ENCODE peak calls at places on chromosomes 13 and 19, in five cellular contexts. D is AG04450, T is AG04449, J is body of pancreas, G is upper lobe of left lung. Y is an unnamed sample.

GRCh38 chr13:34469212-34469983 is 472.7 kb upstream of the NBEA start:
- DNase-seq in J (no peak), G (no peak), D (no peak), T (no peak), Y (no peak)

GRCh38 chr13:31263346-31263745 is 63.6 kb downstream of the B3GLCT start:
- DNase-seq in D (no peak), J (no peak), G (no peak), T (no peak), Y (no peak)

GRCh38 chr19:17557461-17557860 is 2.0 kb downstream of the COLGALT1 start:
- DNase-seq in G (peak), T (no peak), D (no peak), J (no peak), Y (no peak)

GRCh38 chr19:23787106-23787505 is 28.4 kb upstream of the ZNF681 start:
- DNase-seq in T (no peak), D (no peak), G (peak), J (no peak), Y (no peak)

GRCh38 chr19:5016781-5017180 is 47.9 kb downstream of the KDM4B start:
- DNase-seq in J (no peak), T (no peak), D (no peak), G (no peak), Y (no peak)

GRCh38 chr19:10551698-10552301 is 8.1 kb downstream of the ATG4D start:
- DNase-seq in D (no peak), G (peak), T (no peak), J (peak), Y (peak)

GRCh38 chr13:39676315-39676876 is 20.9 kb downstream of the COG6 start:
- DNase-seq in J (peak), T (no peak), D (no peak), G (no peak), Y (peak)

GRCh38 chr13:91346848-91347211 is 657 bp upstream of the MIR17HG start:
- DNase-seq in G (no peak), D (no peak), T (no peak), J (peak), Y (peak)

GRCh38 chr19:17260842-17261325 is 3.7 kb downstream of the USHBP1 start:
- DNase-seq in D (no peak), J (peak), T (no peak), G (peak), Y (peak)

GRCh38 chr13:99989376-99990044 is 7.9 kb downstream of the ZIC2 start:
- DNase-seq in G (no peak), T (no peak), J (no peak), D (no peak), Y (no peak)

DNA sequence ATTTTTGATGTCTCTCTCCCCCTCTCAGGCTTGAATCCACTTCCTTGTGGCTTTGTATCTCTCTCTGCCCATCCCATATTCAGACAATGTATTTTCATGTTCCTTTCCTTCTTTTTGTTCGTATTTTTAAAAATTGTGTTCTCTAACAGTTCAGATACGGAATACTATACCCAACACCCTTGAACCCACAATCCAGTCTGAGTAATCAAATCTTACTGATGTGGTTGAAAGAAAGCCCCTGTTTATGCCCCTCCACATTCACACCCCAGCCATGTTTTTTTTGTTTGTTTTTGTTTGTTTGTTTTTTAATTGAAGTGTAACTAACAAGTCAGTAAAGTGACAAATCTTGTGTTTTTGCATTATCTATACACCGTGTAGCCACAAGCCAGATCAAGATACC is 1.4 kb downstream of the SPIB start:
- DNase-seq in D (no peak), T (no peak), G (no peak), J (no peak), Y (no peak)
- H3K4me3 ChIP-seq in D (no peak), T (no peak), G (no peak), J (no peak), Y (peak)

GRCh38 chr19:41193420-41194156 is 569 bp downstream of the CYP2S1 start:
- DNase-seq in T (no peak), D (no peak), J (no peak), G (no peak), Y (no peak)
- H3K4me3 ChIP-seq in T (no peak), D (peak), J (no peak), G (peak), Y (peak)

DNA sequence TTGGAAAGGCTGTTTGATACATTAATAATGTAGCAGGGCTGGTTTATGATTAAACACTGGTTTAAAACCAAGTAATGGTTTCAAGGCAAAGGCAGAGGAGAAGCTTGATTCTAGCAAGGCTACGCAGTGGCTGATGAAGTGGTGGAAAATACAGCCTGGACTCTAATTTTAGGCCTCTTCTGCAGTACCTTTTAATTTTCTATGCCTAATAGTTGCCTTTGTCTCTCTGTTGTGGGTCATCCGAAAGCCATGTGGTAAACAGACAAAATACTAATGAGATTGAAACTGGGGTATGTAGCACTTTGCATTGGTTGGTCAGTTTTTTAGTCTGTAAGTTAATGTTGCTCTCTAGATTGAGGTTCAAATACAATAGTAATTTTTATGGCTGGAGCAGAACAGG is 3.3 kb downstream of the LMO7 start:
- DNase-seq in T (no peak), G (no peak), D (no peak), J (no peak), Y (no peak)
- H3K4me3 ChIP-seq in T (peak), G (no peak), D (peak), J (no peak), Y (no peak)

GRCh38 chr19:55492362-55492944 is 4.2 kb downstream of the SSC5D start:
- DNase-seq in J (no peak), T (no peak), D (no peak), G (no peak), Y (no peak)
- H3K4me3 ChIP-seq in J (no peak), T (no peak), D (no peak), G (no peak), Y (no peak)

DNA sequence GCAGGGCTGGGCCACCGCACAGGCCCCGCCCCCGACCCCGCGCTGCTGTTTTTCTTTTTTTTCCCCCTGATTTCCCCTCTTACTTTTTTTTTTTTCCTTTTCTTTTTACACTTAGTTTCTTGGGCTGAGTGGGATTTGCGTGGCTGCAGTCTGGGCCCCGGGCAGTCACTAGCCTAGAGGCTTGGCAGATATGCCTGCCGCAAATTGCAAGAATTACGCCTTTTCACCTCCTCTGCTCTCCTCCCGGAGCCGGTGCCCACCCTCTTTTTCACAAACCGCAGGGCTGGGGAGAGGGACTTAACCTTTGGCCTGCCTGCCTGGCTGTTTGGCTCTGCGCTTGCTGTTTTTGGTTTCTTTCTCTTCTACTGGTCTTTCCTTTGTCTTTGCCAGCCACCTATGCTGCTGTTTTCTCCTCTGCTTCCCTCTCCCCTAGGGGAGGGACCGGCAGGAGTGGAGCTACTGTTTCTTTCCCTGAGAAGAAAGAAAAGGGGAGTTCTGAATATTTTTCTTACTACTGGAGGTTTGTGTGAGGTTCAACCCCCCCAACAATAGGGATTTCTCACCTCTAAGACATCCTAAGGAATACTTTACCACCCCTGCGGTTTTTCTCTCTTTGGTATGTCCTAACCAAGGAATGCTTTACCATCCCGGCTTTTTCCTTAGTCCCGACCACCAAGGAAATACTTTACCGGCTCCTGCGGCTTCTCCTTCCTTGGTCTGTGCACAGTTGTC is 11.0 kb downstream of the ZNF552 start:
- DNase-seq in D (peak), J (no peak), T (peak), G (no peak), Y (no peak)
- H3K4me3 ChIP-seq in D (peak), J (no peak), T (peak), G (peak), Y (no peak)

GRCh38 chr13:98390086-98390697 is 186.7 kb downstream of the STK24 start:
- DNase-seq in D (no peak), T (no peak), J (no peak), G (no peak), Y (no peak)
- H3K4me3 ChIP-seq in D (no peak), T (no peak), J (no peak), G (no peak), Y (no peak)

GRCh38 chr19:30228726-30229523 is 143.3 kb upstream of the ZNF536 start:
- DNase-seq in J (no peak), T (no peak), D (no peak), G (no peak), Y (no peak)

GRCh38 chr19:30227661-30228112 is 144.5 kb upstream of the ZNF536 start:
- DNase-seq in G (peak), J (peak), T (no peak), D (no peak), Y (peak)

GRCh38 chr19:30228113-30228725 is 144.0 kb upstream of the ZNF536 start:
- DNase-seq in G (no peak), J (no peak), D (no peak), T (no peak), Y (peak)

GRCh38 chr19:30231408-30232318 is 140.5 kb upstream of the ZNF536 start:
- DNase-seq in G (no peak), D (no peak), J (no peak), T (no peak), Y (no peak)

DNA sequence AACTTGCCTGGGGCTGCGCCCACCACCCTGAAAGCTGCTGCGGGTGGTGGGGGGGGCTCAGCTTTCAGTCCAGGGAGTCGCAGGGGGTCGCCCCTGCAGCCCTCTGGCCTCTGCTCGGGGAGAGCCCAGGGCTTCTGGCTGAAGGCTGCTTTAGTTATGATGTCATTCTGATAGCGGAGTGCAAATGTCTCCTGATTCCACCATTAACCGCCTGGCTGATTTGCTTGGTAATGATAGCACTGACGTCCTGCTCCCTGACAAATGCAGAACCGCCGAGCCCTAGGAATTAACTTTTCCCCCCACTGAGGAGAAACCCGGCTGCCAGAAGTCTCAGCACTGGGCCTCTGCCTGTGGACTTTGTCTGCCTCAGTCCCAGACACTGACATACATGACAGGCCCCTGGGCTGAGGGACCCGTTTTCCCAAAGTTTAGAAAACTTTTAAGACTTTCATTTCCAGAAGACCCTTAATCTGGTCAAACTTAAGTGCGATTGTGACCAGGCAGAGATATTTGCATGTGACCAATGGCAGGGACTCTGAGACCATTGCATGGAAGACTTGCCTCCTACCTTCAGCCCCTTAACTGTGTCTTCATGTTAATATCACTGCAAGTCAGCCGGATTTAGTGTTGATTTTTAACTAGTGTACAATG is 142.5 kb upstream of the ZNF536 start:
- DNase-seq in D (no peak), G (no peak), J (no peak), T (no peak), Y (no peak)
- H3K4me3 ChIP-seq in D (no peak), G (no peak), J (no peak), T (no peak), Y (no peak)

DNA sequence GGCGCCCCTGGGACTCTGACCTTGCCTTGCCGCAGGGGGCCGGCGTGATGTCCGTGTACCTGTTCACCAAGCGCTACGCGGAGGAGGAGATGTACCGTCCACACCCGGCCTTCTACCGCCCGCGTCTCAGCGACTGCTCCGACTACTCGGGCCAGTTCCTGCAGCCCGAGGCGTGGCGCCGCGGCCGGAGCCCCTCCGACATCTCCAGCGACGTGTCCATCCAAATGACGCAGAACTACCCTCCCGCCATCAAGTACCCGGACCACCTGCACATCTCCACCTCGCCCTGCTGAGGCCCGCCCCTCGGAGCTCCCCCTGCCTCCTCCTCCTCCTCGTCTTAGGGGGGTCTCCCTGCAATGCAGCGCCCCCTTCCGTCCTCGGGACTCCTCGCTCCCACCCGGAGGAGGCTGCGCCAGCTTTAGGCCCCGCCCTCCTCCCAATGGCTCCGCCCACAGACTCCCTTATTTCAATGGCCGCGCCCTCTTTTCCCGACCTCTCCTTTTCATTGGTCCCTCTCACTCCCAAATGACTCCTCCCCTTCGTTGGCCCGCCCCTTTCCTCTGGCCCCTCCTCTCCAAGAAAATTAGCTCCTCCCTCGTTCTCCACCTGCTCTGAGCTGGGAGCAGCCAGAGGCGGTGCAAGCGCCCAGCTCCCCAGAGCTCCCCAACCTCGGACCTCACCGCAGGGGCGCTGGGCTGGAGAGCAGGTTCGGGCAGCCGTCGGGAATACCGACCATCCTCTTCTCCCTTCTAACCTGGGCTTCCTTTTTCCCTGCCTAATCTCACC is 20.5 kb upstream of the CACNG8 start:
- DNase-seq in D (no peak), G (no peak), J (no peak), T (no peak), Y (no peak)
- H3K4me3 ChIP-seq in D (no peak), G (no peak), J (no peak), T (no peak), Y (no peak)

GRCh38 chr19:3370728-3371591 is 4.6 kb downstream of the NFIC start:
- DNase-seq in D (no peak), J (no peak), G (no peak), T (no peak), Y (peak)

GRCh38 chr19:3368441-3368795 is 2.0 kb downstream of the NFIC start:
- DNase-seq in G (no peak), T (no peak), D (no peak), J (no peak), Y (no peak)

GRCh38 chr19:3369337-3370213 is 3.2 kb downstream of the NFIC start:
- DNase-seq in J (peak), T (no peak), D (no peak), G (peak), Y (peak)

GRCh38 chr19:3368848-3369336 is 2.5 kb downstream of the NFIC start:
- DNase-seq in D (no peak), J (no peak), T (no peak), G (no peak), Y (peak)

DNA sequence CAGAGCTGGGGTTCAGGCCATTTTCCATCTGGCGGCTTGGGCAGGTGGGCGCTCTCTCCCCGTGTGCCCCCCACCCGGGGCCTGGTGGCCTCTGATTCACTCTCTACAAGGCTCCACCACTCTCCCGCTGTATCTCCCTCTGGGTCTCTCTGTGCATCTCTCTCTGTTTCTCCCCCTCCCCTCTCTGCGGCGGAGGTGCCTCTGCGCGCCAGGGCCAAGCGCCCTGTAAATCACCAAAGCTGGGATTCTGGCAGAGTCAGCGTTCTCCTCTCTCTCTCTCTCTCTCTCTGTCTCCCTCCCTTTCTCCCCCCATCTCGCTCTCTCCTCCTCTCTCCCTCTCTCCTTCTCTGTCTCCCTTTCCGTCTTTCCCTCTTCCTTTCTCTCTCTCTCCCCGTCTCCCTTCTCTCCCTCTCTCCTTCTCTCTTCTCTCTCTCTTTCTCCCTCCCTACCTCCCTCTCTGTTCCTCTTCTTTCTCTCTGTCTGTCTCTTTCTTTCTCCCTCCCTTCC is 3.9 kb downstream of the NFIC start:
- DNase-seq in D (no peak), T (no peak), J (peak), G (no peak), Y (no peak)
- H3K4me3 ChIP-seq in D (peak), T (peak), J (no peak), G (peak), Y (peak)

DNA sequence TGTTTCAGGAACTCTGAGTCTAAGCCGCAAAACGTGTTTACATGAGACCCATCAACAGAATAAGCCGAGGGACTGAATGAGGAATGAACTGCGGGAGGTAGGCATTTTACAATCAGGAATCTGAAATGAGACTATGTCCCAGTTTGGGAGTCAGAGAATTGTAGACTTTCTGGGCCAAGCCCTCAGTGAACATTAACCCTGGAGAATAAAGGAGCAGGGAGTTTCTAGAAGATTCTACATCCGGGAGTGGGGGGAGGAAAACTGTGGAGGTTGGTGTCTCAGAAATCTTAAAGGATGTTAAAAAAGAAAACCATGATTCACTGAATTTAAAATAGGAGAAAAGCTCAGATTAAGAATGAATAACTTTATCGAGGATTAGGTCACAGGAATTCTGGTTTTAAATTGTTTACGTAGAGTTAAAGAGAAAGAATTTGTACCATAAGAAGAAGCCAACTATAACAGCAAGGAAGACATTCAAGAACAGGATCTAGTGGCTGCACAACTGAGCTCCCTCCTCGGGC is 18.5 kb downstream of the RFX2 start:
- DNase-seq in D (no peak), J (no peak), G (no peak), T (no peak), Y (no peak)
- H3K4me3 ChIP-seq in D (peak), J (no peak), G (peak), T (peak), Y (no peak)